ENCODE peak calls at places on chromosomes 5 and 9, in ten cellular contexts. One of them, this sample, is unnamed.

GRCh38 chr5:138274189-138274853 is at the start of gene GFRA3:
- DNase-seq in RCC 7860: no peak
- DNase-seq in activated T-helper 1 cell treated with Interleukin-2 at 50 U/mL for 16 hours: no peak
- DNase-seq in activated B cell treated with CpG ODN at 0.5 μM for 24 hours: no peak
- DNase-seq in GM20000: peak; percentile 58
- DNase-seq in HT1080: no peak
- DNase-seq in T47D: no peak
- DNase-seq in stimulated activated CD8-positive, alpha-beta memory T cell treated with anti-CD3 and anti-CD28 coated beads, Interleukin-12 subunit alpha, Interleukin-12 subunit beta, amount 100 ng/mL, for 1 hour: no peak
- DNase-seq in NCI-H345: no peak
- DNase-seq in Right ventricle myocardium inferior: no peak
- DNase-seq in this sample: no peak

GRCh38 chr9:130432796-130433167 is 12.0 kb upstream of the ASS1 start:
- DNase-seq in activated B cell treated with CpG ODN at 0.5 μM for 24 hours: no peak
- DNase-seq in RCC 7860: no peak
- DNase-seq in Right ventricle myocardium inferior: no peak
- DNase-seq in T47D: no peak
- DNase-seq in stimulated activated CD8-positive, alpha-beta memory T cell treated with anti-CD3 and anti-CD28 coated beads, Interleukin-12 subunit alpha, Interleukin-12 subunit beta, amount 100 ng/mL, for 1 hour: no peak
- DNase-seq in NCI-H345: peak; percentile 16
- DNase-seq in activated T-helper 1 cell treated with Interleukin-2 at 50 U/mL for 16 hours: no peak
- DNase-seq in GM20000: no peak
- DNase-seq in HT1080: no peak
- DNase-seq in this sample: no peak

GRCh38 chr5:28666075-28666474 is 1627.7 kb upstream of the CDH9 start:
- DNase-seq in RCC 7860: no peak
- DNase-seq in activated B cell treated with CpG ODN at 0.5 μM for 24 hours: no peak
- DNase-seq in T47D: no peak
- DNase-seq in HT1080: no peak
- DNase-seq in activated T-helper 1 cell treated with Interleukin-2 at 50 U/mL for 16 hours: no peak
- DNase-seq in Right ventricle myocardium inferior: no peak
- DNase-seq in NCI-H345: no peak
- DNase-seq in stimulated activated CD8-positive, alpha-beta memory T cell treated with anti-CD3 and anti-CD28 coated beads, Interleukin-12 subunit alpha, Interleukin-12 subunit beta, amount 100 ng/mL, for 1 hour: no peak
- DNase-seq in GM20000: no peak
- DNase-seq in this sample: no peak

GRCh38 chr9:92059045-92059444 is 56.2 kb downstream of the SPTLC1 start:
- DNase-seq in T47D: no peak
- DNase-seq in GM20000: no peak
- DNase-seq in HT1080: no peak
- DNase-seq in activated B cell treated with CpG ODN at 0.5 μM for 24 hours: no peak
- DNase-seq in Right ventricle myocardium inferior: no peak
- DNase-seq in NCI-H345: no peak
- DNase-seq in activated T-helper 1 cell treated with Interleukin-2 at 50 U/mL for 16 hours: no peak
- DNase-seq in RCC 7860: no peak
- DNase-seq in stimulated activated CD8-positive, alpha-beta memory T cell treated with anti-CD3 and anti-CD28 coated beads, Interleukin-12 subunit alpha, Interleukin-12 subunit beta, amount 100 ng/mL, for 1 hour: no peak
- DNase-seq in this sample: no peak

GRCh38 chr5:113099822-113100221 is 123.2 kb downstream of the DCP2 start:
- DNase-seq in T47D: no peak
- DNase-seq in HT1080: no peak
- DNase-seq in activated T-helper 1 cell treated with Interleukin-2 at 50 U/mL for 16 hours: no peak
- DNase-seq in Right ventricle myocardium inferior: no peak
- DNase-seq in GM20000: no peak
- DNase-seq in stimulated activated CD8-positive, alpha-beta memory T cell treated with anti-CD3 and anti-CD28 coated beads, Interleukin-12 subunit alpha, Interleukin-12 subunit beta, amount 100 ng/mL, for 1 hour: no peak
- DNase-seq in NCI-H345: no peak
- DNase-seq in RCC 7860: no peak
- DNase-seq in activated B cell treated with CpG ODN at 0.5 μM for 24 hours: no peak
- DNase-seq in this sample: no peak

GRCh38 chr9:98175013-98175679 is 17.3 kb downstream of the CORO2A start:
- DNase-seq in RCC 7860: no peak
- DNase-seq in T47D: no peak
- DNase-seq in HT1080: no peak
- DNase-seq in Right ventricle myocardium inferior: no peak
- DNase-seq in GM20000: no peak
- DNase-seq in activated T-helper 1 cell treated with Interleukin-2 at 50 U/mL for 16 hours: no peak
- DNase-seq in stimulated activated CD8-positive, alpha-beta memory T cell treated with anti-CD3 and anti-CD28 coated beads, Interleukin-12 subunit alpha, Interleukin-12 subunit beta, amount 100 ng/mL, for 1 hour: no peak
- DNase-seq in NCI-H345: no peak
- DNase-seq in activated B cell treated with CpG ODN at 0.5 μM for 24 hours: no peak
- DNase-seq in this sample: no peak

GRCh38 chr5:67196537-67197059 is at the start of gene CD180:
- DNase-seq in T47D: no peak
- DNase-seq in activated B cell treated with CpG ODN at 0.5 μM for 24 hours: no peak
- DNase-seq in RCC 7860: no peak
- DNase-seq in NCI-H345: no peak
- DNase-seq in Right ventricle myocardium inferior: no peak
- DNase-seq in activated T-helper 1 cell treated with Interleukin-2 at 50 U/mL for 16 hours: no peak
- DNase-seq in stimulated activated CD8-positive, alpha-beta memory T cell treated with anti-CD3 and anti-CD28 coated beads, Interleukin-12 subunit alpha, Interleukin-12 subunit beta, amount 100 ng/mL, for 1 hour: no peak
- DNase-seq in HT1080: peak; percentile 46
- DNase-seq in GM20000: no peak
- DNase-seq in this sample: no peak

GRCh38 chr5:142432369-142432863 is 107.6 kb upstream of the SPRY4 start:
- DNase-seq in GM20000: no peak
- DNase-seq in NCI-H345: peak; percentile 79
- DNase-seq in Right ventricle myocardium inferior: no peak
- DNase-seq in HT1080: no peak
- DNase-seq in T47D: no peak
- DNase-seq in activated T-helper 1 cell treated with Interleukin-2 at 50 U/mL for 16 hours: no peak
- DNase-seq in activated B cell treated with CpG ODN at 0.5 μM for 24 hours: no peak
- DNase-seq in RCC 7860: no peak
- DNase-seq in stimulated activated CD8-positive, alpha-beta memory T cell treated with anti-CD3 and anti-CD28 coated beads, Interleukin-12 subunit alpha, Interleukin-12 subunit beta, amount 100 ng/mL, for 1 hour: no peak
- DNase-seq in this sample: no peak

GRCh38 chr5:131570757-131571156 is 64.3 kb downstream of the RAPGEF6 start:
- DNase-seq in activated B cell treated with CpG ODN at 0.5 μM for 24 hours: no peak
- DNase-seq in NCI-H345: no peak
- DNase-seq in RCC 7860: no peak
- DNase-seq in stimulated activated CD8-positive, alpha-beta memory T cell treated with anti-CD3 and anti-CD28 coated beads, Interleukin-12 subunit alpha, Interleukin-12 subunit beta, amount 100 ng/mL, for 1 hour: no peak
- DNase-seq in T47D: no peak
- DNase-seq in HT1080: no peak
- DNase-seq in GM20000: no peak
- DNase-seq in activated T-helper 1 cell treated with Interleukin-2 at 50 U/mL for 16 hours: no peak
- DNase-seq in Right ventricle myocardium inferior: no peak
- DNase-seq in this sample: no peak

GRCh38 chr9:120696551-120697230 is 17.6 kb downstream of the MEGF9 start:
- DNase-seq in NCI-H345: no peak
- DNase-seq in RCC 7860: peak; percentile 72
- DNase-seq in stimulated activated CD8-positive, alpha-beta memory T cell treated with anti-CD3 and anti-CD28 coated beads, Interleukin-12 subunit alpha, Interleukin-12 subunit beta, amount 100 ng/mL, for 1 hour: no peak
- DNase-seq in T47D: no peak
- DNase-seq in Right ventricle myocardium inferior: no peak
- DNase-seq in activated T-helper 1 cell treated with Interleukin-2 at 50 U/mL for 16 hours: no peak
- DNase-seq in activated B cell treated with CpG ODN at 0.5 μM for 24 hours: no peak
- DNase-seq in GM20000: no peak
- DNase-seq in HT1080: no peak
- DNase-seq in this sample: no peak

This sample was measured in 8988T.